ENCODE peak calls at places on chromosomes 11 and 22, in five cellular contexts. One of them, this sample, is unnamed.

GRCh38 chr11:74307409-74307808 is 4.0 kb downstream of the P4HA3 start:
- DNase-seq in heart left ventricle: no peak
- DNase-seq in fibroblast of mammary gland: peak
- DNase-seq in gastrocnemius medialis: no peak
- DNase-seq in HL-60: no peak
- DNase-seq in this sample: no peak

GRCh38 chr22:29041408-29041807 is 20.2 kb downstream of the C22orf31 start:
- DNase-seq in gastrocnemius medialis: no peak
- DNase-seq in heart left ventricle: no peak
- DNase-seq in fibroblast of mammary gland: peak
- DNase-seq in HL-60: no peak
- DNase-seq in this sample: peak

GRCh38 chr11:86047275-86047991 is 21.5 kb downstream of the PICALM start:
- DNase-seq in HL-60: peak
- DNase-seq in gastrocnemius medialis: no peak
- DNase-seq in heart left ventricle: no peak
- DNase-seq in fibroblast of mammary gland: peak
- DNase-seq in this sample: peak

GRCh38 chr11:134277176-134278001 is 1.2 kb downstream of the GLB1L3 start:
- DNase-seq in gastrocnemius medialis: no peak
- DNase-seq in heart left ventricle: no peak
- DNase-seq in fibroblast of mammary gland: no peak
- DNase-seq in HL-60: no peak
- DNase-seq in this sample: peak

GRCh38 chr11:114057147-114057546 is 2.4 kb upstream of the ZBTB16 start:
- DNase-seq in fibroblast of mammary gland: no peak
- DNase-seq in heart left ventricle: no peak
- DNase-seq in HL-60: no peak
- DNase-seq in gastrocnemius medialis: no peak
- DNase-seq in this sample: no peak

GRCh38 chr11:1032310-1032891 is 4.1 kb downstream of the MUC6 start:
- DNase-seq in gastrocnemius medialis: no peak
- DNase-seq in heart left ventricle: no peak
- DNase-seq in HL-60: no peak
- DNase-seq in fibroblast of mammary gland: no peak
- DNase-seq in this sample: no peak

GRCh38 chr11:67252831-67253239 is 13.4 kb upstream of the GRK2 start:
- DNase-seq in heart left ventricle: no peak
- DNase-seq in fibroblast of mammary gland: peak
- DNase-seq in gastrocnemius medialis: peak
- DNase-seq in HL-60: peak
- DNase-seq in this sample: peak

GRCh38 chr11:111627591-111627990 is 25.3 kb downstream of the SIK2 start:
- DNase-seq in gastrocnemius medialis: no peak
- DNase-seq in heart left ventricle: no peak
- DNase-seq in fibroblast of mammary gland: peak
- DNase-seq in HL-60: no peak
- DNase-seq in this sample: no peak

GRCh38 chr22:46896166-46896565 is 133.7 kb downstream of the TBC1D22A start:
- DNase-seq in fibroblast of mammary gland: no peak
- DNase-seq in heart left ventricle: no peak
- DNase-seq in HL-60: no peak
- DNase-seq in gastrocnemius medialis: no peak
- DNase-seq in this sample: no peak

GRCh38 chr11:113894421-113894996 is 10.1 kb upstream of the HTR3B start:
- DNase-seq in heart left ventricle: no peak
- DNase-seq in HL-60: no peak
- DNase-seq in gastrocnemius medialis: no peak
- DNase-seq in fibroblast of mammary gland: no peak
- DNase-seq in this sample: no peak

GRCh38 chr22:29265929-29266328 is 1.9 kb downstream of the RHBDD3 start:
- DNase-seq in heart left ventricle: no peak
- DNase-seq in gastrocnemius medialis: no peak
- DNase-seq in HL-60: no peak
- DNase-seq in fibroblast of mammary gland: peak
- DNase-seq in this sample: peak

GRCh38 chr11:45048313-45048841 is 97.7 kb upstream of the TP53I11 start:
- DNase-seq in gastrocnemius medialis: no peak
- DNase-seq in HL-60: no peak
- DNase-seq in fibroblast of mammary gland: no peak
- DNase-seq in heart left ventricle: no peak
- DNase-seq in this sample: no peak

GRCh38 chr11:27363576-27364115 is 631 bp upstream of the CCDC34 start:
- DNase-seq in heart left ventricle: no peak
- DNase-seq in HL-60: no peak
- DNase-seq in gastrocnemius medialis: no peak
- DNase-seq in fibroblast of mammary gland: no peak
- DNase-seq in this sample: no peak

GRCh38 chr11:96293583-96293982 is 49.4 kb downstream of the MAML2 start:
- DNase-seq in fibroblast of mammary gland: peak
- DNase-seq in heart left ventricle: no peak
- DNase-seq in gastrocnemius medialis: no peak
- DNase-seq in HL-60: peak
- DNase-seq in this sample: no peak

GRCh38 chr22:32752326-32752725 is 49.2 kb upstream of the TIMP3 start:
- DNase-seq in gastrocnemius medialis: no peak
- DNase-seq in fibroblast of mammary gland: peak
- DNase-seq in HL-60: no peak
- DNase-seq in heart left ventricle: no peak
- DNase-seq in this sample: peak

GRCh38 chr11:10379433-10379832 is 74.6 kb downstream of the ADM start:
- DNase-seq in heart left ventricle: no peak
- DNase-seq in fibroblast of mammary gland: peak
- DNase-seq in HL-60: no peak
- DNase-seq in gastrocnemius medialis: no peak
- DNase-seq in this sample: peak

GRCh38 chr11:69574383-69575255 is 66.3 kb upstream of the CCND1 start:
- DNase-seq in gastrocnemius medialis: no peak
- DNase-seq in heart left ventricle: no peak
- DNase-seq in fibroblast of mammary gland: no peak
- DNase-seq in HL-60: no peak
- DNase-seq in this sample: no peak

GRCh38 chr11:119617343-119617713 is 111.7 kb downstream of the NECTIN1 start:
- DNase-seq in fibroblast of mammary gland: no peak
- DNase-seq in HL-60: no peak
- DNase-seq in heart left ventricle: no peak
- DNase-seq in gastrocnemius medialis: no peak
- DNase-seq in this sample: no peak

DNA sequence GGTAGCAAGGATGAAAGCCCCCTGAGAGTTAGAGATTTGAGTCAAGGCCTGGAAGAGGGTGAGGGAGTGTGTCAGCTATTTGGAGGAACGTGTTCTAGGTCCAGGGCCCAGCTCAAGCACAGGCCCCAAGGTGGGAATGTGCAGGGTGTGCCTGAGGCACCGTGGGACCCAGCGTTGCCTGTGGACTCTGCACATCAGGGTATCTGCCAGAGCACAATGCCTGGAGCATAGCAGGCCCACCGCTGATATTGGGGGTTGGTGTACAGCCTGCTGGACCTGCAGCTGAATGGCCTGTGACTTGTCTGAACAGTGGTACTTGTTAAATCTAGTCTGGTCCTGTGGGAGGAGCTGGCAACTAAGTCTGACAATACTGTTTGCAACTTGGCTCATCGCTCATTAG is 131.7 kb downstream of the GRIK4 start:
- DNase-seq in HL-60: no peak
- DNase-seq in gastrocnemius medialis: no peak
- DNase-seq in fibroblast of mammary gland: no peak
- DNase-seq in heart left ventricle: no peak
- DNase-seq in this sample: no peak
- TF ChIP-seq CTCF in HL-60: no peak
- TF ChIP-seq CTCF in gastrocnemius medialis: no peak
- TF ChIP-seq CTCF in fibroblast of mammary gland: no peak
- TF ChIP-seq CTCF in heart left ventricle: no peak
- TF ChIP-seq CTCF in this sample: no peak

DNA sequence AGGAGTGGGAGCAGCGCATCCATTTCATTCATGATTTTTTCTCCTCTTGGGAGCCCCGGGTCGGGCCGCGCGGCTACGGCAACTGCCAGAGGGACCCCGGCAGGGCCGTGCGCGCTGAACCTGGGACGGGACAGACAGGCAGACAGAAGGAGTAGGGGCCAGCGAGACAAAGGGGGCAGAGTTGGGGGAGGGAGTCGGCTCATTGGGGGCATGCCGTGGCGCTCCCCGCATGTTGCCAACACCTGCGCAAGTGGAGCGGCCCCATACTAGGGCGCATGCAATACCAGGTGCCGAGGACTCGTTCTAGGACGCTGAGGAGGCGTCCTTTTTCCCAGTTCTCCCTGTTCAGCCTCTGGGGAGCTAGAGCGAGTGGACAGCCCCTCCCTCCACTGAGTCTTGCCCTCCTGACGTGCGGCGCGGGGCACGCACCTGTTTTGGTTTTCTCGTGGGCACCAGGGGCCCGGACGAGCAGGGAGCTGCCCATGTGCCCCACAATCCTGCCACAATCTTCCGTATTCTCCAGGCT is 531 bp upstream of the PTPN5 start:
- DNase-seq in heart left ventricle: no peak
- DNase-seq in HL-60: no peak
- DNase-seq in gastrocnemius medialis: no peak
- DNase-seq in fibroblast of mammary gland: no peak
- DNase-seq in this sample: no peak
- H3K4me3 ChIP-seq in heart left ventricle: peak
- H3K4me3 ChIP-seq in HL-60: no peak
- H3K4me3 ChIP-seq in gastrocnemius medialis: peak
- H3K4me3 ChIP-seq in fibroblast of mammary gland: no peak
- H3K4me3 ChIP-seq in this sample: no peak

GRCh38 chr11:107076832-107077231 is 58.6 kb upstream of the GUCY1A2 start:
- DNase-seq in fibroblast of mammary gland: no peak
- DNase-seq in HL-60: no peak
- DNase-seq in heart left ventricle: no peak
- DNase-seq in gastrocnemius medialis: no peak
- DNase-seq in this sample: no peak

GRCh38 chr11:107078375-107078774 is 60.1 kb upstream of the GUCY1A2 start:
- DNase-seq in gastrocnemius medialis: no peak
- DNase-seq in fibroblast of mammary gland: no peak
- DNase-seq in heart left ventricle: no peak
- DNase-seq in HL-60: no peak
- DNase-seq in this sample: no peak
- TF ChIP-seq CTCF in gastrocnemius medialis: no peak
- TF ChIP-seq CTCF in fibroblast of mammary gland: no peak
- TF ChIP-seq CTCF in heart left ventricle: no peak
- TF ChIP-seq CTCF in HL-60: no peak
- TF ChIP-seq CTCF in this sample: no peak

DNA sequence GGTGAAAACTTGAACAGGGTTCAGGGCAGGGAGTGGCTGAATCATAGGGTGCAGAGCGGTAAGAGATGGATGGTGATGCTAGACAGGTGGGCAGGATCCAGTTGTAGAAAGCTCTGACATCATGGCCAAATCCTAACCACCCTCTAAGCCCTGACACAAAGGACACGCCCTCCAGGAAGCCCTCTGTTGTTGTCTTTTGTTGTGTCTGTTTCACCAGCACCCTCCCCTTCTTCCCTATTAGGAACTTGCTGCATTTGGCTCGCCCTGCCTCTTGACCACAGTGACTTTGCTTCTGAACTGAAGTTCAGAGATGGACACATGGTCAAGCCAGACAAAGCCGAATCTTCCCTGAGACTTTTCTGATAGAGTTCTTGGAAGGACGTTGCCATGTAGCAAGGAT is 14.2 kb upstream of the APOL6 start:
- DNase-seq in gastrocnemius medialis: no peak
- DNase-seq in fibroblast of mammary gland: no peak
- DNase-seq in HL-60: no peak
- DNase-seq in heart left ventricle: no peak
- DNase-seq in this sample: no peak
- H3K4me3 ChIP-seq in gastrocnemius medialis: no peak
- H3K4me3 ChIP-seq in fibroblast of mammary gland: no peak
- H3K4me3 ChIP-seq in HL-60: no peak
- H3K4me3 ChIP-seq in heart left ventricle: no peak
- H3K4me3 ChIP-seq in this sample: no peak

GRCh38 chr22:21816787-21817496 is 50.5 kb downstream of the MAPK1 start:
- DNase-seq in gastrocnemius medialis: no peak
- DNase-seq in heart left ventricle: no peak
- DNase-seq in fibroblast of mammary gland: peak
- DNase-seq in HL-60: peak
- DNase-seq in this sample: peak
- TF ChIP-seq CTCF in gastrocnemius medialis: no peak
- TF ChIP-seq CTCF in heart left ventricle: no peak
- TF ChIP-seq CTCF in fibroblast of mammary gland: no peak
- TF ChIP-seq CTCF in HL-60: no peak
- TF ChIP-seq CTCF in this sample: no peak

GRCh38 chr11:43941257-43941879 is 1.1 kb upstream of the C11orf96 start:
- DNase-seq in HL-60: no peak
- DNase-seq in heart left ventricle: no peak
- DNase-seq in fibroblast of mammary gland: peak
- DNase-seq in gastrocnemius medialis: no peak
- DNase-seq in this sample: no peak

GRCh38 chr11:43944761-43945311 is 2.4 kb downstream of the C11orf96 start:
- DNase-seq in heart left ventricle: peak
- DNase-seq in HL-60: peak
- DNase-seq in fibroblast of mammary gland: no peak
- DNase-seq in gastrocnemius medialis: peak
- DNase-seq in this sample: no peak

GRCh38 chr11:43942651-43943356 is 367 bp downstream of the C11orf96 start:
- DNase-seq in heart left ventricle: peak
- DNase-seq in gastrocnemius medialis: no peak
- DNase-seq in HL-60: peak
- DNase-seq in fibroblast of mammary gland: no peak
- DNase-seq in this sample: no peak

GRCh38 chr11:43943357-43943930 is 1.0 kb downstream of the C11orf96 start:
- DNase-seq in heart left ventricle: peak
- DNase-seq in fibroblast of mammary gland: no peak
- DNase-seq in gastrocnemius medialis: no peak
- DNase-seq in HL-60: no peak
- DNase-seq in this sample: peak

DNA sequence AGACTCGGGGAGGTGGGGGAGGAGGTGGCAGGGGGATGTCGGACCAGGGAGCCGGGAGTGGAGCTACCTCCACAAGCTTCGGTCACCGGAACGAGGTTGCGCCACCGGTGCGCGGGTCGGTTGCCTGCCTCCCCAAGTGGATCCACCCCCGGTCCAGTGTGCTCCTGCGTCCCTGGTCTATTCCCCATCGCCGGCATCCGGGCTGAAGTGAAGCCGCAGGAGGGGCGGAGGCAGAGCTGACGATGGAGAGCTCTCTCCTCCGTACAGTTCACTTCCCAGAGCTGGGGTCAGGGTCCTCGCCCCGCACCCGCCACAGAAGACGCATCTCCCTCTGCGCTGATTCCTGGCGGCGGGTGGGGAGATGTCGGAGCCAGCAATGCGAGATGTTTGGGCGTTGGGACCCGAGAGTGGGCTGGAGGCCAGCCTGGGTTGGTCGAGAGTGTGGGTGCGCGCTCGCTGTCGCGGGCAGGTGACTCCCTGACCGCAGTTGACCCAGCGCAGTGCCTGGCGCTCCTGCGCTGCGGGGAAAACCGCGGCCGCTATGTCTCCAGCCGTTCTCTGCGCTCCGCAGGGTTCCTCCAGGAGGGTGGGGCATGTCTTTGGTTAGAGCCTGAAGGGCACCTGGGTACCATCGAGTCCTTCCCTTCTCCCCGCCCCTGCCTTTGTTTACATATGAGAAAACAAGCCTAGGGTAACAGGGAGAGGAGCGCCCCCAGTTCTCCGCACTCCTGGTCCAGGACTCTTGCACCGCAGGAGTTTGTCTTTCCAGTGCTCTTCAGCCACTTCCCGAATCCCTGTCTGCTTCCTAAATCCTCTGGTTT is 1.7 kb downstream of the C11orf96 start:
- DNase-seq in HL-60: no peak
- DNase-seq in gastrocnemius medialis: no peak
- DNase-seq in fibroblast of mammary gland: no peak
- DNase-seq in heart left ventricle: peak
- DNase-seq in this sample: no peak
- H3K4me3 ChIP-seq in HL-60: no peak
- H3K4me3 ChIP-seq in gastrocnemius medialis: peak
- H3K4me3 ChIP-seq in fibroblast of mammary gland: peak
- H3K4me3 ChIP-seq in heart left ventricle: peak
- H3K4me3 ChIP-seq in this sample: peak